ENCODE peak calls at places on chromosomes 2 and 18, in six cellular contexts. S is CD8-positive, alpha-beta T cell; Z is CD4-positive, alpha-beta T cell; C is IMR-90; Q is lower lobe of right lung; D is GM13977. Y is an unnamed sample.

GRCh38 chr2:57181315-57182038 is 865.1 kb upstream of the VRK2 start:
- DNase-seq in D (no peak), S (no peak), Q (no peak), Z (no peak), C (peak; percentile 1), Y (no peak)

GRCh38 chr2:208657468-208657867 is 250.9 kb downstream of the PTH2R start:
- DNase-seq in Q (no peak), C (no peak), Z (no peak), D (no peak), S (no peak), Y (no peak)

GRCh38 chr18:62710417-62710816 is 4.9 kb upstream of the PHLPP1 start:
- DNase-seq in Q (no peak), S (no peak), C (peak; percentile 33), D (no peak), Z (no peak), Y (no peak)

GRCh38 chr2:196252408-196253114 is 81.2 kb upstream of the STK17B start:
- DNase-seq in C (peak; percentile 54), Q (no peak), S (no peak), Z (no peak), D (no peak), Y (no peak)

GRCh38 chr2:24466871-24467870 is 23.9 kb upstream of the NCOA1 start:
- DNase-seq in Z (no peak), C (no peak), S (no peak), D (no peak), Q (no peak), Y (no peak)

GRCh38 chr18:13035249-13035914 is 44.2 kb downstream of the CEP192 start:
- DNase-seq in D (no peak), S (no peak), Q (no peak), C (peak; percentile 44), Z (no peak), Y (no peak)

GRCh38 chr2:196989496-196989895 is 63.0 kb upstream of the PGAP1 start:
- DNase-seq in C (no peak), Q (no peak), Z (no peak), S (no peak), D (no peak), Y (no peak)

GRCh38 chr2:219689676-219690628 is 62.5 kb downstream of the SLC4A3 start:
- DNase-seq in C (peak; percentile 74), S (peak; percentile 13), Q (no peak), Z (no peak), D (peak; percentile 64), Y (no peak)

GRCh38 chr2:19362652-19363473 is 4.4 kb upstream of the OSR1 start:
- DNase-seq in S (no peak), C (peak; percentile 86), D (peak; percentile 65), Q (peak; percentile 78), Z (peak; percentile 37), Y (no peak)

GRCh38 chr2:28445448-28446258 is 50.2 kb upstream of the PLB1 start:
- DNase-seq in C (peak; percentile 97), S (no peak), D (no peak), Q (no peak), Z (no peak), Y (no peak)

GRCh38 chr2:241858206-241859016 is at the start of gene PDCD1:
- DNase-seq in Z (peak; percentile 53), Q (peak; percentile 52), D (peak; percentile 84), C (no peak), S (peak; percentile 16), Y (no peak)

GRCh38 chr18:34659579-34660517 is 50.2 kb upstream of the DTNA start:
- DNase-seq in C (peak; percentile 97), D (no peak), S (no peak), Q (peak; percentile 73), Z (no peak), Y (no peak)

GRCh38 chr2:189580662-189581353 is at the start of gene SLC40A1:
- DNase-seq in Z (peak; percentile 74), C (peak; percentile 36), D (peak; percentile 67), S (peak; percentile 40), Q (peak; percentile 90), Y (peak; percentile 25)

GRCh38 chr2:233114421-233114861 is 54.3 kb downstream of the INPP5D start:
- DNase-seq in S (no peak), Q (no peak), D (no peak), Z (no peak), C (no peak), Y (peak; percentile 37)

GRCh38 chr2:60629263-60629662 is 75.8 kb upstream of the BCL11A start:
- DNase-seq in Q (no peak), C (no peak), S (no peak), D (no peak), Z (no peak), Y (no peak)

GRCh38 chr2:110211938-110212858 is at the start of gene MTLN:
- DNase-seq in C (peak; percentile 66), Q (peak; percentile 79), Z (peak; percentile 68), D (peak; percentile 67), S (peak; percentile 43), Y (peak; percentile 77)

GRCh38 chr2:96091711-96092579 is 24.4 kb downstream of the ADRA2B start:
- DNase-seq in D (no peak), C (no peak), Z (no peak), Q (peak; percentile 31), S (no peak), Y (peak; percentile 11)

GRCh38 chr2:177689623-177690022 is 297.1 kb downstream of the AGPS start:
- DNase-seq in Z (no peak), D (no peak), S (no peak), Q (no peak), C (no peak), Y (no peak)

GRCh38 chr2:16525265-16525887 is 140.3 kb downstream of the CYRIA start:
- DNase-seq in Z (no peak), C (no peak), S (no peak), Q (no peak), D (no peak), Y (no peak)

GRCh38 chr2:84855730-84856129 is 25.2 kb downstream of the TRABD2A start:
- DNase-seq in Q (no peak), D (no peak), S (no peak), Z (peak; percentile 34), C (no peak), Y (no peak)

GRCh38 chr2:160352492-160352891 is 141.1 kb downstream of the RBMS1 start:
- DNase-seq in D (no peak), Q (no peak), S (no peak), Z (no peak), C (peak; percentile 71), Y (no peak)

GRCh38 chr2:105781274-105781673 is 36.6 kb downstream of the NCK2 start:
- DNase-seq in S (no peak), C (no peak), D (no peak), Q (no peak), Z (no peak), Y (no peak)

GRCh38 chr2:96176661-96177060 is 31.4 kb upstream of the DUSP2 start:
- DNase-seq in Q (no peak), S (no peak), C (no peak), D (no peak), Z (no peak), Y (no peak)

GRCh38 chr2:33655626-33656025 is 56.5 kb upstream of the FAM98A start:
- DNase-seq in S (no peak), D (no peak), C (no peak), Z (no peak), Q (no peak), Y (no peak)

GRCh38 chr2:111972955-111973565 is 74.7 kb downstream of the MERTK start:
- DNase-seq in Q (no peak), S (no peak), C (no peak), D (no peak), Z (no peak), Y (no peak)

GRCh38 chr2:67798536-67799160 is 264.2 kb downstream of the C1D start:
- DNase-seq in D (no peak), Q (no peak), S (no peak), C (peak; percentile 14), Z (no peak), Y (no peak)

GRCh38 chr18:47996091-47996541 is 65.7 kb upstream of the SMAD2 start:
- DNase-seq in D (no peak), Z (no peak), Q (no peak), S (no peak), C (no peak), Y (no peak)

GRCh38 chr2:176129825-176130152 is 284 bp downstream of the HOXD8 start:
- DNase-seq in D (no peak), C (no peak), Q (no peak), S (no peak), Z (no peak), Y (no peak)

GRCh38 chr2:158197940-158198339 is 96.3 kb downstream of the UPP2 start:
- DNase-seq in Q (no peak), S (no peak), C (no peak), D (no peak), Z (no peak), Y (no peak)

GRCh38 chr2:88053301-88053700 is 2.3 kb downstream of the KRCC1 start:
- DNase-seq in D (no peak), S (no peak), Q (no peak), C (peak; percentile 20), Z (no peak), Y (no peak)

GRCh38 chr2:76613330-76613729 is 902.6 kb upstream of the GCFC2 start:
- DNase-seq in Z (no peak), Q (no peak), C (no peak), D (no peak), S (no peak), Y (no peak)

GRCh38 chr2:46876741-46877384 is 38.7 kb downstream of the MCFD2 start:
- DNase-seq in Q (no peak), S (no peak), Z (no peak), C (peak; percentile 88), D (no peak), Y (no peak)
- TF ChIP-seq CTCF in Q (peak; percentile 61), S (no peak), Z (peak; percentile 18), C (peak; percentile 71), D (no peak), Y (no peak)

DNA sequence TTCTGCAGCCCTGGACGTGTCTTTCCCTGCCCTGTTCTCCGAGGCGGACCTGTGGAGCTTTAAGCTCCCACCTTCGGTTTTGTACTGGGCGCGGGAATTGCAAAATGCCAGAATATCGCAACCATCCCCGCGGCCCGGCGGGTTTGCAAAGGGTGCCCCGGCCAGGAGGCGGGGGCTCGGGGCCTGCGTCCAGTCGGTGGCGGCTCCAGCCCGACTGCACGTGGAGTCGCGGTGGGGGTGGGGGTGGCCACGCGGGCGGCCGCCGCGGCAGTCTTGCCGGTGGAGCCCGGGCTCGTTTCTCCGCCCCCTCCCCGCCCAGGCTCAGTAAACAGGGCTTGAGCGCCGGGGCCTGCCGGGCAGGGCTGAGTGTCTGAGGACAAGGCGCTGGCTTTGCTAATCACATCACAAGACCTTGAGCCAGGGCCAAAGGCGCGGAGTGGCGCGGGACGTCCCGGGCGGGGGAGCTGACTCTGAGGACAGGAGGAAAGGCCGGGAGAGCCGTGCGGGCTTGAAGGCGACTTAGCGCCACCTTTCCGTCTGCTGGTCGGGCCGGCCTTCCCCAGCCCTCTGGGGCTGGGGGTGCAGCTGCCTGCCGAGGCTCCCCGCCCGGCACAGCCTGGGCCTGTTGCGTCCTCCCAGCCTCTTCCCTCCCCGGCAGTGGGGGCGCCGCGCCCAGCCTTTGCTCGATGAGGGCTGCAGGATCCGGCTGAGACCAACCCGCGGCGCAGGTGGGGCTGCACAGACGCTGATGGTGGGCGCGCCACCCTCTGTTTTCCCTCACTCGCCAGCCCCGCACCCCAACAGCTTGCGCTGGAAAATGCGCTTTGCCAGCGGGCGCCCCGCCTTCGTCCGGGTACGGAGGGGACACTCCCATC is 786 bp upstream of the ZFP36L2 start:
- DNase-seq in D (peak; percentile 83), C (peak; percentile 68), Q (peak; percentile 97), Z (peak; percentile 71), S (peak; percentile 48), Y (peak; percentile 63)
- TF ChIP-seq CTCF in D (peak; percentile 23), C (peak; percentile 46), Q (no peak), Z (no peak), S (no peak), Y (no peak)

GRCh38 chr2:135800513-135801460 is 36.2 kb downstream of the LCT start:
- DNase-seq in S (no peak), Z (no peak), C (no peak), D (no peak), Q (no peak), Y (no peak)
- TF ChIP-seq CTCF in S (no peak), Z (no peak), C (no peak), D (no peak), Q (no peak), Y (no peak)

GRCh38 chr18:49762191-49763077 is 50.9 kb downstream of the ACAA2 start:
- DNase-seq in C (no peak), Z (no peak), Q (no peak), D (no peak), S (no peak), Y (no peak)
- TF ChIP-seq CTCF in C (no peak), Z (no peak), Q (no peak), D (no peak), S (no peak), Y (no peak)